ENCODE peak calls at places on chromosome 4, in six cellular contexts. T, C, I, D, J and P are unnamed samples.
A peak's percentile ranks its signal among the peaks of the same experiment; 100 is the strongest.

GRCh38 chr4:182385897-182386296 is 142.7 kb downstream of the TENM3 start:
- DNase-seq in J (no peak), C (no peak), T (no peak), I (no peak), D (no peak), P (no peak)

GRCh38 chr4:90171491-90171890 is 44.3 kb downstream of the CCSER1 start:
- DNase-seq in C (no peak), I (no peak), T (no peak), D (no peak), J (no peak), P (no peak)

GRCh38 chr4:108644237-108644636 is 6.2 kb upstream of the OSTC start:
- DNase-seq in C (no peak), I (no peak), D (no peak), T (peak; percentile 61), J (no peak), P (no peak)

GRCh38 chr4:150078996-150079581 is 844 bp downstream of the DCLK2 start:
- DNase-seq in J (no peak), I (no peak), C (peak; percentile 73), D (peak; percentile 77), T (no peak), P (peak; percentile 67)

GRCh38 chr4:28444886-28445496 is 1584.3 kb downstream of the STIM2 start:
- DNase-seq in J (no peak), D (no peak), T (peak; percentile 39), I (no peak), C (no peak), P (no peak)

GRCh38 chr4:16026155-16026761 is 57.6 kb downstream of the PROM1 start:
- DNase-seq in C (no peak), I (peak; percentile 25), D (peak; percentile 39), J (peak; percentile 48), T (peak; percentile 76), P (peak; percentile 86)

GRCh38 chr4:3501126-3501824 is 30.9 kb downstream of the LRPAP1 start:
- DNase-seq in I (no peak), J (no peak), C (no peak), D (no peak), T (no peak), P (no peak)

GRCh38 chr4:73127839-73128448 is 58.4 kb upstream of the COX18 start:
- DNase-seq in D (peak; percentile 45), J (no peak), C (no peak), I (no peak), T (peak; percentile 17), P (peak; percentile 46)

GRCh38 chr4:186722856-186723206 is 825 bp downstream of the FAT1 start:
- DNase-seq in D (no peak), I (no peak), T (no peak), J (no peak), C (no peak), P (no peak)

GRCh38 chr4:52200339-52200725 is 149.2 kb downstream of the SPATA18 start:
- DNase-seq in I (no peak), C (no peak), D (no peak), J (no peak), T (no peak), P (peak; percentile 14)

GRCh38 chr4:108813261-108813660 is 50.4 kb upstream of the ETNPPL start:
- DNase-seq in C (no peak), T (no peak), I (no peak), D (no peak), J (no peak), P (no peak)

GRCh38 chr4:122873752-122874151 is 47.1 kb downstream of the FGF2 start:
- DNase-seq in T (peak; percentile 49), D (no peak), J (no peak), C (no peak), I (no peak), P (no peak)

GRCh38 chr4:143721317-143721716 is 20.8 kb upstream of the FREM3 start:
- DNase-seq in D (no peak), C (no peak), I (no peak), T (peak; percentile 72), J (no peak), P (no peak)

DNA sequence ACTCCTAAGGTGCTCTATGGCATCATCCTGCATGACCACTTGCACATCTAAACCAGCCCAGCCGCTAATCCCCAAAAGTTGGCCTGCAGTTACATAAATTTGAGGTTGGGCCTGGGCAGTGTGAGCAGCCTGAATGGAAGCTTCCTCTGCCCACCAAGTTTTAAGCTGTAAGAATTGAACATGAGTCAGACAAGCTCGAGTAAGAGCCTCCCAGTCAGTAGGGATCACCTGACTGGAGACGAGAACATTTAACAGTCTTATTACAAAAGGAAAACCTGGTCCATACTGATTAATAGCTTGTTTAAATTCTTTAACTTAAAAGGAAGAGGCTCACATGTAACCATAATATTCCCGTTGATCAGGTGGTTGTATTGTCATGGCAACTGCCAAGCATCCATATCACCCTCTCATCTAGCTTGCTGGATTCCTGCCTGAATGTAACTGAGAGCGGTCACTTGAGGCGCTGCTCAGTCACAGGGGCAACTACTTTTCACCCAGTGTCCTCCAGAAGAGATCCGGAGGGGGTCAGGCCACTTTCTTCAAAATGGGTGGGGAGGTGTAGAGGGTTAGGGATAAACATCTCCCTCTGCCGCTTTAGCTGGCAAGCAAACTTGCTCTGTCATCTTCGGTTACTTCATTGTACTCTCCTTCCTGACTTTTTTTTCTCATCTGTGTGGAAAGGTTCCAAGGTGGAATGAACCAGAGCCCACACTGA is 56.6 kb upstream of the WDR1 start:
- DNase-seq in D (no peak), T (peak; percentile 70), C (no peak), I (no peak), J (no peak), P (no peak)
- TF ChIP-seq POLR2AphosphoS5 in D (no peak), T (no peak), C (no peak), I (no peak), J (no peak), P (no peak)

GRCh38 chr4:39699676-39700409 is 1.9 kb downstream of the UBE2K start:
- DNase-seq in J (no peak), C (no peak), I (no peak), T (peak; percentile 65), D (no peak), P (no peak)

GRCh38 chr4:39697740-39698423 is at the start of gene UBE2K:
- DNase-seq in C (peak; percentile 92), T (peak; percentile 81), D (peak; percentile 97), I (no peak), J (peak; percentile 71), P (peak; percentile 84)

GRCh38 chr4:39702716-39703115 is 4.8 kb downstream of the UBE2K start:
- DNase-seq in C (no peak), I (no peak), T (no peak), D (no peak), J (no peak), P (no peak)

GRCh38 chr4:39700500-39700899 is 2.6 kb downstream of the UBE2K start:
- DNase-seq in D (no peak), J (no peak), I (no peak), T (no peak), C (no peak), P (no peak)

DNA sequence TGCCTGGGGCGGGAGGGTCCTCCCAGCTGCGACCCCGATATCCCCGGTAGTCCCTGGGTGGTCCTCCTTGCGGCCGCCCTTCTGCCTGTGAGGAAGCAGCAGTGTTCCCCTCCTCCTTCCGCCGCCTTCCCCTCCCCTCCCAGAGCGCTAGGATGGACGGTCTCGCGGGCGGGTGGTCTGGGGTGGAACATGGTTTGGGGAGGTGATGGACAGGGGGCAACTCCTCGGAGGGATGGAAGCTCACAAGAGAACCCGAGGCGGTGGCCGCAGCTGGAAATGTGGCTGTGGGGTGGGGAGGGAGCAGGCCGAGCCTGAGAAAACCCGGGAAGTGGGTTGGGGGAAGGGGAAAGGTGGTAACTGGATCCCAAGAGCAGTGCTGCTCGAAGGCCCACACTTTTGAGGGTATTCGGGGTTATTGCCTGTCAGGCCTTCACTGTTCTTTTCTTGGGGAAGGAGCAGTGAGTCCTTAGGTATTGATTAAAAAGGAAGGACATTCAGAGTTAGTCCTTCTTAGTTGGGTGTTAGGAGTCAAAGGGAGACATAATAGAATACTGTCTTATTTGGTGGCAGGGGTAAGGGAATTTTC is 581 bp downstream of the UBE2K start:
- DNase-seq in J (no peak), C (peak; percentile 81), D (peak; percentile 74), I (no peak), T (peak; percentile 64), P (peak; percentile 87)
- H3K4me1 ChIP-seq in J (peaks cover 11% of the 10 kb centered on the region), C (no peaks in the 10 kb centered on the region), D (peaks cover 5% of the 10 kb centered on the region), I (peaks cover 4% of the 10 kb centered on the region), T (peaks cover 21% of the 10 kb centered on the region), P (peaks cover 20% of the 10 kb centered on the region)

GRCh38 chr4:169644802-169645201 is 24.4 kb downstream of the CLCN3 start:
- DNase-seq in C (no peak), D (no peak), J (no peak), T (no peak), I (no peak), P (no peak)

GRCh38 chr4:169634975-169635374 is 14.6 kb downstream of the CLCN3 start:
- DNase-seq in I (no peak), J (no peak), C (no peak), T (no peak), D (no peak), P (no peak)

GRCh38 chr4:169645627-169646026 is 25.2 kb downstream of the CLCN3 start:
- DNase-seq in I (no peak), C (no peak), J (no peak), T (no peak), D (no peak), P (no peak)

DNA sequence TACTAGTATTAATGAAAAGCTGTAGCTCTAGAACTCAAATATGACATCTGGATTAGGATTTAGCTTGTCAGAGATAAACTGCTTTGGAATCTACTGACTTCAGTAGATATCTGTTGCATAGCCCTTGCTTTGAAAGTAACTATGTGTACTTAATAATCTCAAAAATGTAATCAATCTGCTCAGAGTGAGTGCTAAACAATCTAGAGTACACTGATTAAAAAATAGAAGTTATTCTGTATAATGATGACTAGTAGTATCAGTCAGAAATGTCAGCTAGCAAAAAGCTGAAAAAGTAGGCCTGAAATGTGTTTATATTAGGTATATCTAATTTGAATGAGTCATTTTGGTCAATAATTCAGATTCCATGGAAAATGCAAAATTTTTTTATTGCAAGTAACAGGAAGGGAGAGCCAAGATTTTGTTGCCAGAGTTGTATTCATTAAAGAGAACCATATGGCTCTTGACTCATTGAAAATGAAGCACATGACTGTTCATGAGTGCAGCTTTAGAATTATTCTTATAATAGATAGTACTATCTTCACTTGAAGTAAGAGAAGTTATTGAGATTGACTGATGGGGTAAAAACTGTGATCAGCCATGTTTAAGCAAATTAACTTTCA is 20.0 kb downstream of the CLCN3 start:
- DNase-seq in T (no peak), C (no peak), J (no peak), D (no peak), I (no peak), P (no peak)
- H3K4me2 ChIP-seq in T (no peak overlapping the region), C (no peak overlapping the region), J (no peak overlapping the region), D (peak overlapping the region; percentile 8), I (no peak overlapping the region), P (no peak overlapping the region)

GRCh38 chr4:183576701-183577100 is 71.8 kb downstream of the ING2 start:
- DNase-seq in J (no peak), C (no peak), D (no peak), I (no peak), T (no peak), P (no peak)

DNA sequence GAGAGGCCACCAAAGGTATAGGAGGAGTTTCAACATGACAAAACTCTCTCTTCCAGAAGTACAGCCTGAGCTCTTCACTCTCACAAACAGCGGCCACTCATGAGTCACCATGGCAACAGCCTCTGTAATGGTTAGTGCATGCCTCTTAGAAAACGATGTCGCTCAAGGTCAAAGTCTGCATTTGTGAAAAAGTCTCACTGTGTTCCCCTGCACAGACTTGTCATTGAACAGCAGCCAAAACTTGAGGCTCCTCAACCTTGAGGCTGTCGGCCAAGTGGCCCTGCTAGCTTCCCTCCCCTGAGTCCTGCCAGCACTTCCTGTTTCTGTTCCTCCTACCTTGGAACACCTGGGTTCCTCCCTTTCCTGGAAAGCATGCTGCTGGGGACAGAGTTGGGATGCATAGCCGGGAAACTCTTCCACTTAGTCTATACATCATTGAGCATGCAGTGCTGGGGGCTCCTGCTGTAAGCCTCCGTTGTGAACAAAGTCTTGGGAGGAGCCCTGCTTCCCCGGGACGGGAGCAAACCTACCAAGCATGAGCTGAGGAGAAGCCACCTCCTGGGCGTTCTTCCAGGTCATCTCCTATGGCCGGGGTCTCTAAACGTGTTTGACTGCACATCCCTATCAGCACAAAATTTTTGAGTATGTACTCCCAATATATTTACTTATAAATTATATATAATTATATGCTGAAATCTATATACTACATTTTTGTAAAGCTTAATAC is 66.7 kb downstream of the ING2 start:
- DNase-seq in D (peak; percentile 27), J (no peak), C (no peak), T (no peak), I (no peak), P (peak; percentile 37)
- TF ChIP-seq POLR2AphosphoS5 in D (no peak), J (no peak), C (no peak), T (no peak), I (no peak), P (no peak)